ENCODE peak calls at places on chromosomes 3 and 15, in five cellular contexts. E is prostate gland, C is sigmoid colon, J is stomach, N is GM12878. M is an unnamed sample.

GRCh38 chr3:105798381-105798934 is 70.4 kb downstream of the CBLB start:
- DNase-seq in N (peak; percentile 51), J (no peak), C (no peak), E (no peak), M (no peak)

GRCh38 chr3:17132286-17133115 is 247.7 kb downstream of the PLCL2 start:
- DNase-seq in C (no peak), N (no peak), J (no peak), E (no peak), M (no peak)

GRCh38 chr3:115275897-115276296 is 128.8 kb upstream of the ZBTB20 start:
- DNase-seq in J (no peak), E (no peak), C (no peak), N (no peak), M (no peak)

GRCh38 chr3:58497074-58497473 is 5.2 kb downstream of the KCTD6 start:
- DNase-seq in N (no peak), C (no peak), E (no peak), J (no peak), M (no peak)

GRCh38 chr3:192079098-192079497 is 618.1 kb downstream of the PYDC2 start:
- DNase-seq in N (no peak), J (no peak), C (no peak), E (no peak), M (no peak)

GRCh38 chr3:117921908-117922456 is 1112.7 kb downstream of the IGSF11 start:
- DNase-seq in N (no peak), J (no peak), E (no peak), C (no peak), M (no peak)

GRCh38 chr15:37289109-37289765 is 188.9 kb upstream of the MEIS2 start:
- DNase-seq in E (no peak), J (no peak), N (no peak), C (no peak), M (no peak)

GRCh38 chr3:59535791-59536221 is 486.0 kb upstream of the CFAP20DC start:
- DNase-seq in N (no peak), J (no peak), E (no peak), C (no peak), M (no peak)

GRCh38 chr3:127539366-127540060 is 51.0 kb downstream of the TPRA1 start:
- DNase-seq in C (no peak), N (no peak), J (no peak), E (no peak), M (no peak)

GRCh38 chr3:180457238-180457637 is 144.7 kb upstream of the TTC14 start:
- DNase-seq in E (no peak), N (no peak), C (no peak), J (no peak), M (no peak)

GRCh38 chr3:129575987-129576364 is 30.5 kb downstream of the PLXND1 start:
- DNase-seq in J (no peak), N (no peak), C (no peak), E (no peak), M (no peak)

GRCh38 chr3:107992976-107993684 is 97.7 kb downstream of the CD47 start:
- DNase-seq in N (no peak), E (no peak), J (no peak), C (no peak), M (no peak)

DNA sequence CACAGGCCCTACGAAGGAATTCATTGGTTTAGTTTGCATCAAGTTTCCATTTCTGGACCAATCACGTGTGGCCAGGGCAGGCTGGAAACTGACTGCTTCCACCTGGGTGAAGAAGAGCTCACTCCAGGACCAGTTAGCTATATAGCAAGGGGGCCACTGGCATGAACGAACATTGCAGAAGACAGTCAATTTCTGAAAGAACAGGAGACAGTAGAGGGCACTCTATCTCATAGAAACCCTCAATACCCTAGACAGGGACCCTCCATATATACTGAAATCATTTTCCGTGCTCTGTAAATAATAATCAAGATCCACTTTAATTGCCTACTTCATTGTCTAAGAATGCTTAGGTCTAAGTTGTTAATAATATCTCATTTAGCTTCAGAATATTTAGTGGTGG is 215.6 kb downstream of the CADPS start:
- DNase-seq in E (no peak), N (no peak), J (no peak), C (no peak), M (no peak)
- TF ChIP-seq CTCF in E (no peak), N (no peak), J (no peak), C (no peak), M (no peak)

GRCh38 chr3:66486646-66487045 is 14.2 kb downstream of the LRIG1 start:
- DNase-seq in N (no peak), J (no peak), C (no peak), E (no peak), M (no peak)

GRCh38 chr3:66484106-66484857 is 16.5 kb downstream of the LRIG1 start:
- DNase-seq in C (no peak), N (no peak), E (no peak), J (no peak), M (no peak)

GRCh38 chr3:66486187-66486586 is 14.6 kb downstream of the LRIG1 start:
- DNase-seq in C (no peak), N (no peak), E (no peak), J (no peak), M (no peak)

GRCh38 chr3:66487475-66487874 is 13.3 kb downstream of the LRIG1 start:
- DNase-seq in N (no peak), C (no peak), E (no peak), J (no peak), M (no peak)

GRCh38 chr3:66485291-66485968 is 15.4 kb downstream of the LRIG1 start:
- DNase-seq in E (no peak), C (peak; percentile 81), J (no peak), N (no peak), M (no peak)
- TF ChIP-seq POLR2AphosphoS5 in E (no peak), C (peak; percentile 68), J (peak; percentile 45), N (no peak), M (peak; percentile 9)

DNA sequence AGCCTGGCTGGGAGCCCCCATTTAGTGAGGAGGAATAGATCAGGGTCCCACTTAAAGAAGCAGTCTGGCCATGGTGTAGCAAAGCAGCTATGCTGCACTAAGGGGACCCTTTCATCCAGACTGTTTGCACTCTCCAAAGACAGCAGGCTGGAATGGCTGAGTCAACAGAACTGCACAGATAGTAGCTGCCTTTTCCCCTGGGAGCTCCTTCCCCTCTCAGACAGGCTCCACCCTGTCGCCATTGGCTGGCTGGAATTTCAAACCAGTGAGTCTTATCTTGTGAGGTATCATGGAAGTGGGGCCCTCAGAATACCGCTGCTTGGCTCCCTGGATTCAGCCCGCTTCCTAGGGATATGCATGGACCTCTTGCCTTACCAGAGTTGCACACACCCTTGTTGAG is 117.1 kb downstream of the EPHA6 start:
- DNase-seq in J (no peak), E (no peak), C (no peak), N (no peak), M (no peak)
- H3K9me3 ChIP-seq in J (peaks cover 52% of the 10 kb centered on the region), E (no peaks in the 10 kb centered on the region), C (peaks cover 22% of the 10 kb centered on the region), N (no peaks in the 10 kb centered on the region), M (peaks cover 15% of the 10 kb centered on the region)

GRCh38 chr3:9914559-9915251 is 2.2 kb upstream of the IL17RC start:
- DNase-seq in E (no peak), J (no peak), C (no peak), N (no peak), M (no peak)
- TF ChIP-seq CTCF in E (no peak), J (no peak), C (no peak), N (no peak), M (no peak)

DNA sequence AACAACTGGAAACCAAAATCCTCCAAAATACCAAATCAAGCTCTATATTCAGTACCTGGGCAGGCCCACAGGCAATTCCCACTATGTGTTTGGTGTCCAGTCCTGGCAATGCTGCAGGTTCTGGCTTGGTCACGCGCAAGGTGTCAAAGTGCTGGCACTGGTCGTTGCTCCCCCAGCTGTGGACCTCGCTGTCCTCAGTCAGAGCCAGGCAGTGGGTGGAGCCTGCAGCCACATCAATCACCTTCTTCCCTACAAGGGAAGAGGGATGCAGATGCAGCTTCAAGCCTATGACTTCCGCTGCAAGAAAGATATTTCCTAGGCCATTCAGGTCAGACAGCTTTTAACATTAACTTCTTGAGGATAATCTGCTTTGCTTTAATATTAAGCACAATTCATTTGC is 61.3 kb downstream of the HERC2 start:
- DNase-seq in J (no peak), C (no peak), E (no peak), N (no peak), M (no peak)
- TF ChIP-seq POLR2AphosphoS5 in J (no peak), C (no peak), E (no peak), N (no peak), M (no peak)

GRCh38 chr15:68103603-68104002 is 49.5 kb downstream of the PIAS1 start:
- DNase-seq in J (no peak), C (no peak), N (no peak), E (no peak), M (no peak)

GRCh38 chr15:68096099-68096498 is 42.0 kb downstream of the PIAS1 start:
- DNase-seq in E (no peak), J (no peak), C (no peak), N (no peak), M (no peak)

GRCh38 chr15:68097029-68097428 is 42.9 kb downstream of the PIAS1 start:
- DNase-seq in N (no peak), J (no peak), C (no peak), E (no peak), M (no peak)

GRCh38 chr15:68100194-68100593 is 46.1 kb downstream of the PIAS1 start:
- DNase-seq in J (no peak), N (no peak), C (no peak), E (no peak), M (no peak)

DNA sequence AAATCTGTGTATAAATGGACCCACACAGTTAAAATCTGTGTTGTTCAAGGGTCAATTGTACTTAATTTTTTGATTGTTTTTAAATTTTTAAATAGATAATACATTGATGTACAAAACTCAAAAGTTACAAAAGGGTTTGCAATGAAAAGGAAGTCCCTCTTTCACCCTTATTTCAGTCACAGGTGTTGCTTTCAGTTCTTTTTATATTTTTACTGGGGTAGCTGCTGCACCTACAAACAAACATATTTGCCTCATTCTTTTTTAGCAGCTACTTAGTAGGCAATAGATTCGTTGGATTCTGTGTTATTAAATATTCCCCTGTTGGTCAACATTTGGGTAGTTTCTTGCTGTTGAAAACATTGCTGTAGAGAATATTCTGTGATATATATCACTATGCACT is 44.4 kb downstream of the PIAS1 start:
- DNase-seq in J (no peak), N (no peak), C (no peak), E (no peak), M (no peak)
- H3K9me3 ChIP-seq in J (peaks cover 22% of the 10 kb centered on the region), N (peaks cover 22% of the 10 kb centered on the region), C (peaks cover 7% of the 10 kb centered on the region), E (no peaks in the 10 kb centered on the region), M (peaks cover 19% of the 10 kb centered on the region)

M was measured in transverse colon.